ENCODE peak calls at places on chromosome 17, in seven cellular contexts. W is Panc1, O is trophoblast cell, X is hepatocyte, N is small intestine, B is breast epithelium, U is heart left ventricle. S is an unnamed sample.
A peak's percentile ranks its signal among the peaks of the same experiment; 100 is the strongest.

GRCh38 chr17:56222255-56222654 is 69.0 kb downstream of the ANKFN1 start:
- DNase-seq in X (no peak), O (no peak), N (no peak), U (no peak), B (no peak), W (no peak), S (no peak)

GRCh38 chr17:66542967-66543525 is 240.6 kb downstream of the PRKCA start:
- DNase-seq in U (no peak), X (no peak), N (no peak), B (no peak), W (no peak), O (no peak), S (no peak)

GRCh38 chr17:15269690-15270089 is 4.6 kb upstream of the PMP22 start:
- DNase-seq in U (no peak), W (no peak), X (no peak), O (no peak), B (no peak), N (no peak), S (no peak)

GRCh38 chr17:75591722-75592302 is 4.2 kb downstream of the MYO15B start:
- DNase-seq in W (no peak), X (no peak), N (no peak), O (no peak), U (no peak), B (no peak), S (no peak)

GRCh38 chr17:59751955-59752413 is 44.5 kb downstream of the VMP1 start:
- DNase-seq in O (no peak), B (no peak), W (no peak), X (no peak), U (no peak), N (no peak), S (no peak)

GRCh38 chr17:17682293-17682736 is 1.1 kb downstream of the RAI1 start:
- DNase-seq in O (peak; percentile 21), W (no peak), X (peak; percentile 82), U (peak; percentile 64), N (peak; percentile 59), B (no peak), S (peak; percentile 53)

GRCh38 chr17:45844695-45845375 is at the start of gene SPPL2C:
- DNase-seq in U (no peak), B (no peak), N (peak; percentile 16), W (no peak), O (no peak), X (no peak), S (no peak)

GRCh38 chr17:75105269-75106080 is 4.3 kb upstream of the ARMC7 start:
- DNase-seq in X (peak; percentile 74), U (no peak), W (no peak), O (peak; percentile 79), N (peak; percentile 79), B (no peak), S (peak; percentile 51)

GRCh38 chr17:79746955-79747507 is 16.3 kb downstream of the ENPP7 start:
- DNase-seq in U (no peak), O (no peak), X (no peak), B (no peak), W (no peak), N (no peak), S (no peak)

GRCh38 chr17:48051278-48051677 is 3.1 kb downstream of the NFE2L1 start:
- DNase-seq in B (peak; percentile 44), N (no peak), U (no peak), W (no peak), X (no peak), O (no peak), S (no peak)

GRCh38 chr17:48054238-48055185 is 6.4 kb downstream of the NFE2L1 start:
- DNase-seq in W (no peak), U (peak; percentile 85), O (peak; percentile 60), B (peak; percentile 83), X (peak; percentile 89), N (no peak), S (no peak)

GRCh38 chr17:48053758-48054237 is 5.6 kb downstream of the NFE2L1 start:
- DNase-seq in B (no peak), N (no peak), W (no peak), O (no peak), X (no peak), U (no peak), S (no peak)

GRCh38 chr17:48051706-48052486 is 3.7 kb downstream of the NFE2L1 start:
- DNase-seq in N (peak; percentile 46), X (peak; percentile 78), U (peak; percentile 72), B (peak; percentile 77), O (peak; percentile 49), W (no peak), S (peak; percentile 79)

GRCh38 chr17:48052956-48053757 is 5.0 kb downstream of the NFE2L1 start:
- DNase-seq in N (no peak), X (peak; percentile 84), O (no peak), B (peak; percentile 65), W (no peak), U (peak; percentile 94), S (peak; percentile 48)
- H3K4me3 ChIP-seq in N (peak overlapping the region; percentile 43), X (no peak overlapping the region), O (no peak overlapping the region), B (peak overlapping the region; percentile 40), W (peak overlapping the region; percentile 11), U (peak overlapping the region; percentile 37), S (no peak overlapping the region)

DNA sequence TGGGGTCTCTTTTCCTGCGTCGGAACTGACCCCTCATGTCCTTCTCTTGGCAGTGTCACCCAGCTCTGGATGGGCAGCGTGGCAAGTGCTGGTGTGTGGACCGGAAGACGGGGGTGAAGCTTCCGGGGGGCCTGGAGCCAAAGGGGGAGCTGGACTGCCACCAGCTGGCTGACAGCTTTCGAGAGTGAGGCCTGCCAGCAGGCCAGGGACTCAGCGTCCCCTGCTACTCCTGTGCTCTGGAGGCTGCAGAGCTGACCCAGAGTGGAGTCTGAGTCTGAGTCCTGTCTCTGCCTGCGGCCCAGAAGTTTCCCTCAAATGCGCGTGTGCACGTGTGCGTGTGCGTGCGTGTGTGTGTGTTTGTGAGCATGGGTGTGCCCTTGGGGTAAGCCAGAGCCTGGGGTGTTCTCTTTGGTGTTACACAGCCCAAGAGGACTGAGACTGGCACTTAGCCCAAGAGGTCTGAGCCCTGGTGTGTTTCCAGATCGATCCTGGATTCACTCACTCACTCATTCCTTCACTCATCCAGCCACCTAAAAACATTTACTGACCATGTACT is 13.2 kb downstream of the IGFBP4 start:
- DNase-seq in W (no peak), N (no peak), U (peak; percentile 54), B (no peak), O (no peak), X (no peak), S (no peak)
- H3K36me3 ChIP-seq in W (no peaks in the 10 kb centered on the region), N (no peaks in the 10 kb centered on the region), U (peaks cover 52% of the 10 kb centered on the region), B (peaks cover 15% of the 10 kb centered on the region), O (peaks cover 25% of the 10 kb centered on the region), X (no peaks in the 10 kb centered on the region), S (no peaks in the 10 kb centered on the region)

GRCh38 chr17:82944990-82945389 is 105.2 kb upstream of the ZNF750 start:
- DNase-seq in N (no peak), U (no peak), B (no peak), W (no peak), O (no peak), X (no peak), S (no peak)
- H3K9me3 ChIP-seq in N (no peaks in the 10 kb centered on the region), U (no peaks in the 10 kb centered on the region), B (peaks cover 36% of the 10 kb centered on the region), W (peaks cover 19% of the 10 kb centered on the region), O (peaks cover 43% of the 10 kb centered on the region), X (peaks cover 19% of the 10 kb centered on the region), S (peaks cover 51% of the 10 kb centered on the region)

GRCh38 chr17:6756425-6757012 is 673 bp downstream of the XAF1 start:
- DNase-seq in B (no peak), W (no peak), X (no peak), N (peak; percentile 11), U (no peak), O (no peak), S (no peak)
- H3K4me3 ChIP-seq in B (peak overlapping the region; percentile 55), W (peak overlapping the region; percentile 29), X (no peak overlapping the region), N (peak overlapping the region; percentile 67), U (peak overlapping the region; percentile 79), O (no peak overlapping the region), S (peak overlapping the region; percentile 44)

GRCh38 chr17:63704259-63704576 is 4.3 kb upstream of the LIMD2 start:
- DNase-seq in O (no peak), N (no peak), U (no peak), B (no peak), W (no peak), X (no peak), S (no peak)
- H3K36me3 ChIP-seq in O (peaks cover 13% of the 10 kb centered on the region), N (peaks cover 2% of the 10 kb centered on the region), U (peaks cover 55% of the 10 kb centered on the region), B (no peaks in the 10 kb centered on the region), W (no peaks in the 10 kb centered on the region), X (no peaks in the 10 kb centered on the region), S (peaks cover 33% of the 10 kb centered on the region)

GRCh38 chr17:52495646-52496045 is 337.1 kb upstream of the CA10 start:
- DNase-seq in B (no peak), W (no peak), O (no peak), X (no peak), N (no peak), U (no peak), S (no peak)
- H3K9me3 ChIP-seq in B (peaks cover 14% of the 10 kb centered on the region), W (peaks cover 4% of the 10 kb centered on the region), O (peaks cover 5% of the 10 kb centered on the region), X (no peaks in the 10 kb centered on the region), N (no peaks in the 10 kb centered on the region), U (no peaks in the 10 kb centered on the region), S (no peaks in the 10 kb centered on the region)

GRCh38 chr17:73954981-73955380 is 248.5 kb upstream of the RPL38 start:
- DNase-seq in O (no peak), U (no peak), W (no peak), N (peak; percentile 79), B (no peak), X (no peak), S (no peak)

GRCh38 chr17:73953206-73954033 is 250.1 kb upstream of the RPL38 start:
- DNase-seq in W (no peak), B (no peak), U (no peak), N (no peak), X (no peak), O (no peak), S (no peak)

GRCh38 chr17:73950515-73950914 is 253.0 kb upstream of the RPL38 start:
- DNase-seq in N (no peak), U (no peak), B (no peak), X (no peak), O (no peak), W (no peak), S (no peak)

GRCh38 chr17:73952136-73952497 is 251.4 kb upstream of the RPL38 start:
- DNase-seq in U (no peak), N (no peak), X (peak; percentile 67), W (no peak), O (no peak), B (no peak), S (no peak)

GRCh38 chr17:73952498-73953205 is 250.8 kb upstream of the RPL38 start:
- DNase-seq in X (peak; percentile 74), N (peak; percentile 12), U (peak; percentile 61), B (no peak), O (no peak), W (no peak), S (peak; percentile 57)
- H3K4me3 ChIP-seq in X (peak overlapping the region; percentile 24), N (no peak overlapping the region), U (peak overlapping the region; percentile 38), B (peak overlapping the region; percentile 41), O (peak overlapping the region; percentile 64), W (no peak overlapping the region), S (peak overlapping the region; percentile 11)

GRCh38 chr17:6596941-6597340 is 40.6 kb upstream of the PITPNM3 start:
- DNase-seq in B (no peak), W (no peak), U (no peak), N (no peak), O (no peak), X (no peak), S (no peak)
- H3K36me3 ChIP-seq in B (no peaks in the 10 kb centered on the region), W (peaks cover 12% of the 10 kb centered on the region), U (peaks cover 84% of the 10 kb centered on the region), N (peaks cover 8% of the 10 kb centered on the region), O (peaks cover 10% of the 10 kb centered on the region), X (no peaks in the 10 kb centered on the region), S (peaks cover 14% of the 10 kb centered on the region)

S was measured in MG63.